ENCODE peak calls at places on chromosome 1, in nine cellular contexts. One of them, this sample, is unnamed.
A peak's percentile ranks its signal among the peaks of the same experiment; 100 is the strongest.

GRCh38 chr1:33641099-33641830 is 168.8 kb downstream of the ZSCAN20 start:
- DNase-seq in K562: peak; percentile 28
- DNase-seq in breast epithelium: no peak
- DNase-seq in transverse colon: no peak
- DNase-seq in sigmoid colon: no peak
- DNase-seq in GM12878: no peak
- DNase-seq in spleen: no peak
- DNase-seq in stomach: no peak
- DNase-seq in prostate gland: no peak
- DNase-seq in this sample: peak; percentile 27

GRCh38 chr1:29685387-29685786 is 449.1 kb downstream of the PTPRU start:
- DNase-seq in sigmoid colon: no peak
- DNase-seq in spleen: no peak
- DNase-seq in stomach: peak; percentile 9
- DNase-seq in prostate gland: no peak
- DNase-seq in K562: no peak
- DNase-seq in breast epithelium: no peak
- DNase-seq in GM12878: no peak
- DNase-seq in transverse colon: no peak
- DNase-seq in this sample: no peak

GRCh38 chr1:201122321-201123017 is 4.5 kb downstream of the ASCL5 start:
- DNase-seq in prostate gland: no peak
- DNase-seq in GM12878: no peak
- DNase-seq in transverse colon: no peak
- DNase-seq in K562: no peak
- DNase-seq in breast epithelium: no peak
- DNase-seq in sigmoid colon: no peak
- DNase-seq in stomach: no peak
- DNase-seq in spleen: no peak
- DNase-seq in this sample: no peak

GRCh38 chr1:53551428-53551995 is 92.3 kb downstream of the DMRTB1 start:
- DNase-seq in GM12878: no peak
- DNase-seq in stomach: no peak
- DNase-seq in prostate gland: no peak
- DNase-seq in transverse colon: peak; percentile 2
- DNase-seq in spleen: peak; percentile 53
- DNase-seq in breast epithelium: peak; percentile 37
- DNase-seq in K562: no peak
- DNase-seq in sigmoid colon: no peak
- DNase-seq in this sample: no peak

GRCh38 chr1:10510520-10511493 is 36.1 kb downstream of the PEX14 start:
- DNase-seq in K562: peak; percentile 91
- DNase-seq in spleen: no peak
- DNase-seq in transverse colon: peak; percentile 44
- DNase-seq in prostate gland: no peak
- DNase-seq in stomach: no peak
- DNase-seq in sigmoid colon: peak; percentile 68
- DNase-seq in GM12878: peak; percentile 86
- DNase-seq in breast epithelium: no peak
- DNase-seq in this sample: peak; percentile 90

GRCh38 chr1:3011127-3011526 is 10.1 kb upstream of the ACTRT2 start:
- DNase-seq in sigmoid colon: peak; percentile 37
- DNase-seq in transverse colon: no peak
- DNase-seq in spleen: no peak
- DNase-seq in prostate gland: no peak
- DNase-seq in breast epithelium: peak; percentile 35
- DNase-seq in GM12878: no peak
- DNase-seq in K562: no peak
- DNase-seq in stomach: no peak
- DNase-seq in this sample: no peak

GRCh38 chr1:64234714-64235113 is 31.3 kb downstream of the UBE2U start:
- DNase-seq in stomach: no peak
- DNase-seq in K562: no peak
- DNase-seq in breast epithelium: no peak
- DNase-seq in sigmoid colon: no peak
- DNase-seq in spleen: no peak
- DNase-seq in prostate gland: no peak
- DNase-seq in GM12878: no peak
- DNase-seq in transverse colon: no peak
- DNase-seq in this sample: no peak

GRCh38 chr1:197924516-197925123 is 7.4 kb downstream of the LHX9 start:
- DNase-seq in prostate gland: peak; percentile 39
- DNase-seq in stomach: no peak
- DNase-seq in spleen: no peak
- DNase-seq in sigmoid colon: no peak
- DNase-seq in transverse colon: no peak
- DNase-seq in K562: peak; percentile 79
- DNase-seq in breast epithelium: no peak
- DNase-seq in GM12878: no peak
- DNase-seq in this sample: no peak

GRCh38 chr1:209387969-209388329 is 195.6 kb upstream of the CAMK1G start:
- DNase-seq in sigmoid colon: no peak
- DNase-seq in breast epithelium: no peak
- DNase-seq in transverse colon: no peak
- DNase-seq in prostate gland: no peak
- DNase-seq in stomach: no peak
- DNase-seq in GM12878: no peak
- DNase-seq in K562: no peak
- DNase-seq in spleen: no peak
- DNase-seq in this sample: no peak

GRCh38 chr1:43789604-43790288 is 82.4 kb downstream of the ST3GAL3 start:
- DNase-seq in sigmoid colon: no peak
- DNase-seq in GM12878: no peak
- DNase-seq in breast epithelium: no peak
- DNase-seq in stomach: no peak
- DNase-seq in prostate gland: no peak
- DNase-seq in K562: no peak
- DNase-seq in spleen: no peak
- DNase-seq in transverse colon: no peak
- DNase-seq in this sample: no peak

GRCh38 chr1:168386949-168387586 is 106.4 kb downstream of the TBX19 start:
- DNase-seq in GM12878: no peak
- DNase-seq in spleen: peak; percentile 85
- DNase-seq in stomach: peak; percentile 68
- DNase-seq in prostate gland: peak; percentile 33
- DNase-seq in transverse colon: peak; percentile 55
- DNase-seq in K562: no peak
- DNase-seq in breast epithelium: no peak
- DNase-seq in sigmoid colon: peak; percentile 73
- DNase-seq in this sample: no peak

GRCh38 chr1:6358144-6358624 is 35.4 kb downstream of the ACOT7 start:
- DNase-seq in prostate gland: no peak
- DNase-seq in transverse colon: no peak
- DNase-seq in sigmoid colon: no peak
- DNase-seq in spleen: no peak
- DNase-seq in GM12878: no peak
- DNase-seq in breast epithelium: no peak
- DNase-seq in K562: no peak
- DNase-seq in stomach: no peak
- DNase-seq in this sample: no peak

GRCh38 chr1:219771039-219771438 is 157.3 kb downstream of the SLC30A10 start:
- DNase-seq in breast epithelium: no peak
- DNase-seq in stomach: no peak
- DNase-seq in spleen: no peak
- DNase-seq in prostate gland: no peak
- DNase-seq in transverse colon: no peak
- DNase-seq in GM12878: no peak
- DNase-seq in K562: no peak
- DNase-seq in sigmoid colon: no peak
- DNase-seq in this sample: no peak

GRCh38 chr1:222754386-222755139 is 17.6 kb downstream of the FAM177B start:
- DNase-seq in prostate gland: no peak
- DNase-seq in breast epithelium: no peak
- DNase-seq in transverse colon: peak; percentile 31
- DNase-seq in GM12878: no peak
- DNase-seq in K562: no peak
- DNase-seq in spleen: no peak
- DNase-seq in stomach: no peak
- DNase-seq in sigmoid colon: peak; percentile 88
- DNase-seq in this sample: peak; percentile 35

GRCh38 chr1:239386453-239387303 is at the start of gene CHRM3:
- DNase-seq in prostate gland: peak; percentile 66
- DNase-seq in GM12878: no peak
- DNase-seq in sigmoid colon: peak; percentile 90
- DNase-seq in transverse colon: peak; percentile 87
- DNase-seq in spleen: no peak
- DNase-seq in stomach: peak; percentile 89
- DNase-seq in K562: no peak
- DNase-seq in breast epithelium: no peak
- DNase-seq in this sample: peak; percentile 33
- H3K27ac ChIP-seq in prostate gland: peak within 1 kb of the TSS; percentile 22
- H3K27ac ChIP-seq in GM12878: no peak within 1 kb of the TSS
- H3K27ac ChIP-seq in sigmoid colon: peak within 1 kb of the TSS; percentile 92
- H3K27ac ChIP-seq in transverse colon: peak within 1 kb of the TSS; percentile 85
- H3K27ac ChIP-seq in spleen: no peak within 1 kb of the TSS
- H3K27ac ChIP-seq in stomach: peak within 1 kb of the TSS; percentile 90
- H3K27ac ChIP-seq in K562: no peak within 1 kb of the TSS
- H3K27ac ChIP-seq in breast epithelium: no peak within 1 kb of the TSS
- H3K27ac ChIP-seq in this sample: no peak within 1 kb of the TSS

DNA sequence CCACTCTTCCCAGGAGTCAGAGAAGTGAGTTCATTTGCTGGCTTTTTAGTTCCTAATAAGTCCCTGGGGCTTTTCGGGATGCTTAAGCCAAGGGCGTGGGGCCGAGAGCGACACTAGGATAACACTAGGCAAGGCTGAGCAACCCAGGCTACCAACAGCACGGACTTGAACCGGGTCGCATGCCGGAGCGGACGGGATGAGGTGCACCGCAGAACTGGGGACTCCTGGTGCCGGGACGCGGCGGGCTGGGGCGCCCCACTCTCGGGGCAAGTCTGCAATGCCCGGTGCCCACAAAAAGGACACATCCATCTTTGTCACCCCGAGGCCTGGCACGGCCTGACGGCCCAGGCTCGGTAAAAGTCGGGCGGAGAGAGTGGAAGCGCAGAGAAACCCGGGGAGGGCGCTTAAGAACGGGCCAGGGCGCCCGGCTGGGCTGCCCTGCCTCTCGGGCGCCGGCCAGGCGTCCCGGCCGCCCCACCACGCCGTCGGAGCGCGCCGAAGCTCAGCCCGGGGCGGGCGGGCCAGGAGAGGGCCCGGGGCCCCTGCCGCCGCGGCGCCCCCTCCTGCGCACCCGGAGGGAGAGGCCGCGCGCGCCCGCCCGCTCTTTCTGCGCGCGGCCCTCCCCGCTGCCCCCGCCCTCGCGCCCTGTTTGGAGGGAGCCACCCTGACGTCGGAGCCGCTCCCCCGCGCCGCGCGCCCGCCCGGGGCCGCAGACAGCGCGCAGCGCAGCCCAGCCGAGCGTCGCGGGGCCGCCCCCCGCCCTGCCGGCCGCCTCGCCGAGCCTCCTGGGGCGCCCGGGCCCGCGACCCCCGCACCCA is at the start of gene NBL1:
- DNase-seq in breast epithelium: peak; percentile 56
- DNase-seq in stomach: peak; percentile 68
- DNase-seq in transverse colon: peak; percentile 84
- DNase-seq in prostate gland: peak; percentile 84
- DNase-seq in spleen: no peak
- DNase-seq in K562: peak; percentile 69
- DNase-seq in sigmoid colon: peak; percentile 90
- DNase-seq in GM12878: no peak
- DNase-seq in this sample: no peak
- TF ChIP-seq POLR2AphosphoS5 in breast epithelium: peak; percentile 8
- TF ChIP-seq POLR2AphosphoS5 in stomach: peak; percentile 25
- TF ChIP-seq POLR2AphosphoS5 in transverse colon: peak; percentile 68
- TF ChIP-seq POLR2AphosphoS5 in prostate gland: no peak
- TF ChIP-seq POLR2AphosphoS5 in spleen: no peak
- TF ChIP-seq POLR2AphosphoS5 in K562: no peak
- TF ChIP-seq POLR2AphosphoS5 in sigmoid colon: no peak
- TF ChIP-seq POLR2AphosphoS5 in GM12878: no peak
- TF ChIP-seq POLR2AphosphoS5 in this sample: peak; percentile 33

GRCh38 chr1:227316941-227317540 is 1.3 kb downstream of the CDC42BPA start:
- DNase-seq in spleen: no peak
- DNase-seq in sigmoid colon: no peak
- DNase-seq in K562: peak; percentile 66
- DNase-seq in transverse colon: no peak
- DNase-seq in breast epithelium: no peak
- DNase-seq in prostate gland: no peak
- DNase-seq in stomach: no peak
- DNase-seq in GM12878: no peak
- DNase-seq in this sample: no peak

GRCh38 chr1:227316456-227316855 is 1.8 kb downstream of the CDC42BPA start:
- DNase-seq in K562: no peak
- DNase-seq in prostate gland: no peak
- DNase-seq in sigmoid colon: no peak
- DNase-seq in GM12878: no peak
- DNase-seq in transverse colon: no peak
- DNase-seq in spleen: no peak
- DNase-seq in breast epithelium: no peak
- DNase-seq in stomach: no peak
- DNase-seq in this sample: no peak

GRCh38 chr1:227318003-227318851 is at the start of gene CDC42BPA:
- DNase-seq in spleen: peak; percentile 85
- DNase-seq in stomach: peak; percentile 84
- DNase-seq in sigmoid colon: peak; percentile 94
- DNase-seq in transverse colon: peak; percentile 82
- DNase-seq in breast epithelium: peak; percentile 83
- DNase-seq in K562: peak; percentile 95
- DNase-seq in prostate gland: peak; percentile 65
- DNase-seq in GM12878: no peak
- DNase-seq in this sample: no peak

GRCh38 chr1:227318852-227319607 is 738 bp upstream of the CDC42BPA start:
- DNase-seq in GM12878: no peak
- DNase-seq in stomach: peak; percentile 38
- DNase-seq in breast epithelium: peak; percentile 71
- DNase-seq in transverse colon: peak; percentile 43
- DNase-seq in K562: peak; percentile 56
- DNase-seq in prostate gland: peak; percentile 63
- DNase-seq in spleen: no peak
- DNase-seq in sigmoid colon: peak; percentile 76
- DNase-seq in this sample: no peak

DNA sequence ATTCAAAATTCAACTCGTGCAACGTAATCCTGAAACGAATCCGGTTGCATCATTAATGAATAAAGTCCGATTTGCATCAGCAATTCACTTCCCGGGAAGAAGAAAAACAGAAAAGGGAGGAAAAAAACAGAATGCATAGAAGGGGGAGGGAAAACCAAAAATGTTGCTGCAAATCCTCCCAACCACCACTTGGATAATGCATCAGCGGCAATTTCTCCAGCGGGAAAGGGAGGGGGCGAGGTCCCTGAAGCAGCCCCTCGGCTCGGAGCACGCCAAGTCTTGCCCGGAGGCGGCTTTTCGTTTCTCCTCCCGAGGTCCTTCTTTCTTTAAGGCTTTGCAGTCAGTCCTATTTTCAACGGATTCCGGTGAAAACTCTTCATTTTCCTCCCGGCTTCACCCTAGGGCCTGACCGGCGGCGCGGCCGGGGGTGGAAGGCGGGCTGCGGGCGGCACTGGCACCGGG is 720 bp downstream of the CDC42BPA start:
- DNase-seq in breast epithelium: no peak
- DNase-seq in spleen: no peak
- DNase-seq in stomach: no peak
- DNase-seq in sigmoid colon: peak; percentile 66
- DNase-seq in transverse colon: peak; percentile 39
- DNase-seq in prostate gland: peak; percentile 42
- DNase-seq in K562: peak; percentile 78
- DNase-seq in GM12878: no peak
- DNase-seq in this sample: no peak
- TF ChIP-seq CTCF in breast epithelium: no peak
- TF ChIP-seq CTCF in spleen: no peak
- TF ChIP-seq CTCF in stomach: no peak
- TF ChIP-seq CTCF in sigmoid colon: peak; percentile 31
- TF ChIP-seq CTCF in transverse colon: peak; percentile 14
- TF ChIP-seq CTCF in prostate gland: peak; percentile 36
- TF ChIP-seq CTCF in K562: no peak
- TF ChIP-seq CTCF in GM12878: no peak
- TF ChIP-seq CTCF in this sample: no peak

GRCh38 chr1:166876540-166876838 is 425 bp upstream of the TADA1 start:
- DNase-seq in breast epithelium: no peak
- DNase-seq in GM12878: no peak
- DNase-seq in prostate gland: no peak
- DNase-seq in sigmoid colon: no peak
- DNase-seq in K562: no peak
- DNase-seq in stomach: no peak
- DNase-seq in spleen: no peak
- DNase-seq in transverse colon: no peak
- DNase-seq in this sample: no peak
- H3K27ac ChIP-seq in breast epithelium: no peak overlapping the region
- H3K27ac ChIP-seq in GM12878: peak overlapping the region; percentile 13
- H3K27ac ChIP-seq in prostate gland: peak overlapping the region; percentile 86
- H3K27ac ChIP-seq in sigmoid colon: peak overlapping the region; percentile 30
- H3K27ac ChIP-seq in K562: peak overlapping the region; percentile 76
- H3K27ac ChIP-seq in stomach: peak overlapping the region; percentile 96
- H3K27ac ChIP-seq in spleen: peak overlapping the region; percentile 94
- H3K27ac ChIP-seq in transverse colon: peak overlapping the region; percentile 99
- H3K27ac ChIP-seq in this sample: peak overlapping the region; percentile 75

This sample was measured in Panc1.